ENCODE peak calls at places on chromosome 4, in seven cellular contexts. C, G, J, O, T, X and Q are unnamed samples.

GRCh38 chr4:114087596-114088230 is 108.3 kb upstream of the ARSJ start:
- DNase-seq in C (no peak), G (peak; percentile 29), J (no peak), O (no peak), T (no peak), X (peak; percentile 67), Q (no peak)

GRCh38 chr4:41287005-41287404 is 30.3 kb downstream of the UCHL1 start:
- DNase-seq in C (no peak), G (no peak), J (no peak), O (no peak), T (no peak), X (no peak), Q (no peak)

GRCh38 chr4:118772149-118773081 is 63.5 kb downstream of the SEC24D start:
- DNase-seq in C (no peak), G (peak; percentile 68), J (no peak), O (no peak), T (no peak), X (peak; percentile 82), Q (peak; percentile 18)

GRCh38 chr4:110309686-110310085 is 111.3 kb upstream of the ELOVL6 start:
- DNase-seq in C (no peak), G (peak; percentile 70), J (no peak), O (no peak), T (no peak), X (peak; percentile 39), Q (no peak)

GRCh38 chr4:90727938-90728337 is 600.7 kb downstream of the CCSER1 start:
- DNase-seq in C (no peak), G (no peak), J (no peak), O (peak; percentile 71), T (no peak), X (no peak), Q (peak; percentile 31)

GRCh38 chr4:87521757-87522374 is 7.3 kb downstream of the SPARCL1 start:
- DNase-seq in C (no peak), G (no peak), J (no peak), O (no peak), T (no peak), X (no peak), Q (no peak)

GRCh38 chr4:140719022-140719421 is 37.2 kb downstream of the TBC1D9 start:
- DNase-seq in C (no peak), G (no peak), J (no peak), O (no peak), T (no peak), X (peak; percentile 73), Q (no peak)

GRCh38 chr4:2304877-2305561 is 43.1 kb upstream of the MXD4 start:
- DNase-seq in C (peak; percentile 44), G (no peak), J (no peak), O (no peak), T (no peak), X (no peak), Q (no peak)

GRCh38 chr4:149841686-149842085 is 26.0 kb upstream of the IQCM start:
- DNase-seq in C (no peak), G (no peak), J (no peak), O (no peak), T (no peak), X (no peak), Q (no peak)

GRCh38 chr4:31039382-31039781 is 319.2 kb downstream of the PCDH7 start:
- DNase-seq in C (no peak), G (no peak), J (no peak), O (no peak), T (no peak), X (no peak), Q (no peak)

GRCh38 chr4:179867300-179867878 is 2375.8 kb upstream of the TENM3 start:
- DNase-seq in C (peak; percentile 42), G (peak; percentile 4), J (no peak), O (peak; percentile 13), T (peak; percentile 1), X (no peak), Q (peak; percentile 64)

GRCh38 chr4:152316969-152317368 is 218.9 kb downstream of the FBXW7 start:
- DNase-seq in C (no peak), G (no peak), J (no peak), O (no peak), T (no peak), X (peak; percentile 4), Q (no peak)

GRCh38 chr4:137755033-137755471 is 222.8 kb upstream of the PCDH18 start:
- DNase-seq in C (no peak), G (peak; percentile 3), J (no peak), O (no peak), T (no peak), X (peak; percentile 49), Q (no peak)